ENCODE peak calls at places on chromosomes 13 and 19, in seven cellular contexts. D is fibroblast of the aortic adventitia, W is heart left ventricle, P is uterus, J is OCI-LY7, C is upper lobe of right lung, N is sigmoid colon. S is an unnamed sample.

GRCh38 chr19:35716735-35716984 is 1.1 kb upstream of the KMT2B start:
- DNase-seq in D (no peak), P (no peak), W (no peak), J (no peak), C (no peak), N (peak; percentile 83), S (no peak)

GRCh38 chr13:97883356-97883755 is 70.1 kb upstream of the IPO5 start:
- DNase-seq in J (no peak), P (no peak), D (peak; percentile 56), C (no peak), W (no peak), N (no peak), S (no peak)

GRCh38 chr19:8363803-8364771 is at the start of gene ANGPTL4:
- DNase-seq in W (peak; percentile 84), N (peak; percentile 94), D (peak; percentile 56), C (peak; percentile 77), P (peak; percentile 80), J (no peak), S (no peak)

GRCh38 chr13:19864339-19865309 is 1.2 kb upstream of the ZMYM5 start:
- DNase-seq in N (peak; percentile 83), J (peak; percentile 85), W (peak; percentile 66), C (peak; percentile 83), D (peak; percentile 73), P (peak; percentile 54), S (no peak)

GRCh38 chr13:53694814-53695533 is 666.4 kb downstream of the OLFM4 start:
- DNase-seq in D (no peak), W (no peak), N (no peak), C (no peak), J (no peak), P (no peak), S (no peak)

GRCh38 chr13:75788494-75788991 is 152.4 kb downstream of the LMO7 start:
- DNase-seq in P (no peak), W (peak; percentile 52), D (peak; percentile 92), C (no peak), N (no peak), J (no peak), S (no peak)

GRCh38 chr19:4067396-4068057 is 828 bp upstream of the ZBTB7A start:
- DNase-seq in D (no peak), P (peak; percentile 55), N (no peak), W (no peak), J (peak; percentile 67), C (peak; percentile 80), S (no peak)

GRCh38 chr19:5289060-5289990 is 51.3 kb downstream of the PTPRS start:
- DNase-seq in C (no peak), J (peak; percentile 50), N (no peak), D (no peak), W (no peak), P (no peak), S (no peak)

GRCh38 chr19:58396691-58397532 is 1.5 kb downstream of the RNF225 start:
- DNase-seq in D (no peak), W (no peak), N (no peak), P (no peak), J (no peak), C (no peak), S (no peak)

GRCh38 chr13:52412128-52412527 is 6.2 kb upstream of the THSD1 start:
- DNase-seq in D (no peak), P (no peak), W (no peak), N (no peak), J (no peak), C (no peak), S (no peak)

GRCh38 chr13:24678151-24678550 is 2.1 kb upstream of the ATP12A start:
- DNase-seq in D (no peak), C (no peak), W (no peak), N (no peak), P (no peak), J (no peak), S (no peak)

GRCh38 chr19:56699552-56699951 is 28.0 kb upstream of the ZNF835 start:
- DNase-seq in P (no peak), W (no peak), D (no peak), C (no peak), N (no peak), J (no peak), S (no peak)

GRCh38 chr13:23020246-23020843 is 160.4 kb upstream of the SGCG start:
- DNase-seq in C (no peak), D (peak; percentile 59), P (peak; percentile 23), J (peak; percentile 58), N (peak; percentile 69), W (peak; percentile 39), S (peak; percentile 12)

GRCh38 chr19:17054746-17055145 is 20.5 kb downstream of the HAUS8 start:
- DNase-seq in D (no peak), C (no peak), J (no peak), N (no peak), W (no peak), P (no peak), S (no peak)

GRCh38 chr13:22092791-22093545 is 422.1 kb downstream of the FGF9 start:
- DNase-seq in P (no peak), W (no peak), N (no peak), D (peak; percentile 39), J (no peak), C (no peak), S (no peak)

GRCh38 chr19:13573268-13573667 is 67.0 kb upstream of the CACNA1A start:
- DNase-seq in C (no peak), W (no peak), N (no peak), D (no peak), P (no peak), J (no peak), S (no peak)

GRCh38 chr19:43767818-43768217 is 13.0 kb downstream of the KCNN4 start:
- DNase-seq in W (no peak), D (peak; percentile 34), C (no peak), N (no peak), J (no peak), P (no peak), S (no peak)

DNA sequence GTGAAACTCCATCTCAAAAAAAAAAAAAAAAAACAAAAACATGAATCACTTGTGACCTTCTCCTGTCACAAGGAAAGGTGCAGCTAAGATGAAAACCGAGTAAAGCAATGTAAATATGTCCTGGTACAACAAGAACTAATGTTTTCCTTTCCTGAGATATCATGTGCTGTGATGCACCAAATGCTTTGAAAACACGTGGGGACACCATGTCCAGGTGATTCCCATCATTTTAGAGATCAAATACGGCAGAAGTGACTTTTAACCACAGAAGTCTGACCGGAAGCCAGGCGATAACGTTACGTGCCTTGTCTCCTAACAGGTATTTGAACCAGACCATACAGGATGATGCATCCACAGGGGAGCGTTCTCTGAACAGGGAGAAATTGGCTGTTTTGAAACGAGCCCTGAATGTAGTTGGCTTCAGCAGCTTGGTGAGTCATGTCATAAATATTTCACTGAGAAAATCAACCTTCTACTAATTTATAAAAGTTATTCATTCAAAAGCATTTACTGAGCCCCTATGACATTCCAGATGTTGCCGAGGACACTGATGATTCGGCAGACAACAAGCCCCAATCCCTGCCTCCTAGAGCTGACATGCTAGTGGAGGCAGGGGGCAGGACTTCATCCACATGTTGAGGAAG is 328.1 kb downstream of the MYO16 start:
- DNase-seq in W (no peak), J (no peak), P (no peak), N (peak; percentile 69), C (no peak), D (peak; percentile 89), S (no peak)
- TF ChIP-seq CTCF in W (no peak), J (no peak), P (no peak), N (no peak), C (no peak), D (no peak), S (no peak)

GRCh38 chr19:50324331-50324730 is 4.8 kb downstream of the KCNC3 start:
- DNase-seq in W (no peak), J (no peak), D (no peak), C (peak; percentile 51), P (no peak), N (no peak), S (no peak)
- H3K4me3 ChIP-seq in W (no peak overlapping the region), J (no peak overlapping the region), D (no peak overlapping the region), C (no peak overlapping the region), P (no peak overlapping the region), N (no peak overlapping the region), S (no peak overlapping the region)

DNA sequence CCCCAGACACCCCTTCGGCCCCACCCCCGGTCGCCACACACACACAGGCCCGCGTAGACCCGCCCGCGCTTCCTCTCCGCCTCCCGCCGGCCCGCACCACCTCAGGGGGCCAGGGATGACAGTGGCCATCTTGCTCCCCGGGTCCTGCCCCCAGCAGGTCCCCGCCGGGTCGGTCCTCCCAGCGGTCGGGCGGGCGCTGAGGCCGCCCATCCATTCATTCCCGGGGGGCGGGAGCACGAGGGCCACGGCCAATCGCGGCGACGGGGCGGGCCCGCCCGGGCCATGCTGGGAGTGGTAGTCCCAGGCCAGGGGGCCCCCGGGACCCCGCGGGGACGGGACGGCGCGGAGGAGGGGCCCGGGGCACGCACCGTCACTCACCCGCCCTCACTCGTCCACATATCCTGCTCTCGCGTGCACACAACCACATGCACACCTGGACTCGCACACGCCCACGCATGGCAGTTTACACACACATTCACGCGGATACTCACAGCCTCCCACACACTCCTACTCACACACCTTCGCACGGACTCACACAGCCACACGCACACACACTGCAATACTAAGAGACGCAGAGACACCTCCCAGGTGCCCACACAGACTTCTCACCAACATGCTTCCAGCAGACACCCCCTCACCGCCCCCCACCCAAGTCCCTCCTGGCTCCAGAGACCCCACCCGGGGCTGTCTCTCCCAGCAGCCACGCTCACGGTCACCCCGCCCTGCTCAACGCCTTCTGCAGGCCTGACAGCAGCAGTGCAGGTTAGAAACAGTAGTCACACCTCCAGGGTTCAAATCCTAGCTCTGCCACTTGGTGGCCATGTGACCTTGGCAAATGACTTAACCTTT is at the start of gene DPF1:
- DNase-seq in P (no peak), J (peak; percentile 88), D (peak; percentile 35), C (no peak), N (no peak), W (peak; percentile 62), S (peak; percentile 91)
- TF ChIP-seq CTCF in P (no peak), J (peak; percentile 76), D (no peak), C (no peak), N (no peak), W (no peak), S (peak; percentile 49)

GRCh38 chr19:55657004-55657747 is 2.3 kb downstream of the U2AF2 start:
- DNase-seq in C (no peak), P (no peak), N (no peak), D (no peak), W (no peak), J (no peak), S (no peak)

GRCh38 chr19:55654833-55655647 is at the start of gene U2AF2:
- DNase-seq in N (peak; percentile 98), D (peak; percentile 94), C (peak; percentile 98), J (peak; percentile 94), P (peak; percentile 97), W (peak; percentile 96), S (peak; percentile 95)

GRCh38 chr19:55655648-55656040 is 809 bp downstream of the U2AF2 start:
- DNase-seq in C (no peak), P (no peak), N (no peak), D (no peak), W (no peak), J (no peak), S (no peak)

GRCh38 chr19:55654323-55654832 is 457 bp upstream of the U2AF2 start:
- DNase-seq in C (peak; percentile 99), D (peak; percentile 100), J (peak; percentile 100), P (peak; percentile 100), N (peak; percentile 100), W (peak; percentile 100), S (peak; percentile 95)

DNA sequence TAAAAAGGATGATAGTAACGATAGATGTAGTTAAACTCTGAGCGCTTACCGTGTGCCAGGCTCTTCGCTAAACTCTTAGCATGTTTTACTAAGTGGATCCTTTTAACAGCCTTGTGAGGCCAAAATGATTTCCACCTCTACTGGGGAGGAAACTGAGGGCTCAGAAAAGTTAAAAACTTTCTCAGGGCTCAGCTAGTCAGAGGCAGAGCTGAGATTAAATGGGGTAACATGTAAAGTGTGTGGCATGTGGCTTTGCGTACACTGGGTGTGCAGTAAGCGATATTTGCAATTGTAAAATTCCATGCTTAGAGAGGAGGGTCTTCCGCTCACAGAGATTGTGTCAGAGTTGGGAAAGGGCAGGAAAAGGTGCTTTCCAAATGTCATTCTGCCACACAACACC is 1.7 kb downstream of the U2AF2 start:
- DNase-seq in C (no peak), D (no peak), J (no peak), P (no peak), W (no peak), N (no peak), S (no peak)
- H3K4me3 ChIP-seq in C (peak overlapping the region; percentile 81), D (peak overlapping the region; percentile 92), J (peak overlapping the region; percentile 87), P (peak overlapping the region; percentile 95), W (peak overlapping the region; percentile 81), N (peak overlapping the region; percentile 97), S (peak overlapping the region; percentile 77)

S was measured in GM06990.